ENCODE peak calls at places on chromosomes 11 and 22, in nine cellular contexts. R, G, T, N, Z, Q, W, C and D are unnamed samples.

GRCh38 chr22:22684605-22685561 is 40.5 kb downstream of the GGTLC2 start:
- DNase-seq in G (peak; percentile 45), C (peak; percentile 67), T (no peak), Q (peak; percentile 43), N (no peak), W (peak; percentile 30), Z (peak; percentile 88), R (peak; percentile 29), D (no peak)

GRCh38 chr11:119488256-119488995 is 65.5 kb upstream of the THY1 start:
- DNase-seq in Q (peak; percentile 24), W (no peak), C (peak; percentile 12), R (peak; percentile 5), T (no peak), N (no peak), Z (no peak), G (peak; percentile 24), D (peak; percentile 25)

GRCh38 chr11:120793806-120794479 is 230.0 kb upstream of the TBCEL start:
- DNase-seq in C (no peak), Z (no peak), Q (peak; percentile 17), T (no peak), N (no peak), G (no peak), W (no peak), R (no peak), D (no peak)

GRCh38 chr22:27784099-27784446 is 17.5 kb downstream of the MN1 start:
- DNase-seq in C (no peak), N (no peak), R (no peak), T (no peak), Z (no peak), Q (no peak), W (no peak), G (no peak), D (no peak)

GRCh38 chr11:82996966-82997606 is 74.6 kb downstream of the RAB30 start:
- DNase-seq in G (no peak), N (no peak), W (no peak), C (no peak), T (no peak), Q (no peak), Z (no peak), R (no peak), D (no peak)

GRCh38 chr11:91585035-91585801 is 639.4 kb upstream of the FAT3 start:
- DNase-seq in G (no peak), Z (no peak), N (peak; percentile 2), Q (no peak), W (no peak), T (no peak), R (no peak), C (no peak), D (no peak)

GRCh38 chr11:64869571-64870175 is 8.7 kb downstream of the EHD1 start:
- DNase-seq in C (no peak), Z (no peak), Q (no peak), R (no peak), N (peak; percentile 62), T (no peak), W (no peak), G (no peak), D (no peak)

GRCh38 chr11:80197155-80197554 is 756.3 kb upstream of the TENM4 start:
- DNase-seq in G (no peak), C (no peak), T (no peak), Z (no peak), Q (no peak), R (no peak), W (no peak), N (no peak), D (no peak)

GRCh38 chr11:117443269-117444186 is 115.9 kb downstream of the CEP164 start:
- DNase-seq in Z (peak; percentile 30), G (peak; percentile 47), T (no peak), C (peak; percentile 86), N (peak; percentile 31), W (peak; percentile 25), Q (peak; percentile 69), R (peak; percentile 45), D (peak; percentile 64)

GRCh38 chr11:45777127-45777969 is 27.6 kb upstream of the SLC35C1 start:
- DNase-seq in T (no peak), R (no peak), Q (no peak), N (peak; percentile 58), C (no peak), G (no peak), Z (no peak), W (no peak), D (no peak)

GRCh38 chr11:76801736-76802135 is 18.6 kb downstream of the TSKU start:
- DNase-seq in C (no peak), W (no peak), T (no peak), R (no peak), Z (peak; percentile 59), Q (no peak), N (no peak), G (no peak), D (no peak)

GRCh38 chr11:113507341-113507740 is 32.1 kb upstream of the DRD2 start:
- DNase-seq in N (no peak), Z (no peak), W (no peak), C (no peak), T (no peak), Q (no peak), G (no peak), R (no peak), D (no peak)

DNA sequence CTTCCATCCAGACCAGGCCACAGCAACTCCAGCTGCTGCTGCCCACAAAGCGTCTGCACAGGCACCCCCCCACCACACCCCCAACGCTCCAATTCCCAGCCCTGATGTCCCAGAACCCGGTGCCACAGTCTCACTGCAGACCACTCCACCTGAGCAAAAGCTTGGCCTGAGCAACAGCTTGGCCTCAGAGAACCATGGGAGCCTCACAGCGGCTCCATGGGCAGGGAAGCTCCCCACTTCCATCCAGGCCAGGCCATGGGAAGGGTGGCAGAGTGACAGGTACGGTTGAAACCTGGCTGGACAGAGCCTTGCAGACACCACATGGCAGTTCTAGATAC is 13.2 kb downstream of the PLXNB2 start:
- DNase-seq in Z (no peak), G (no peak), W (no peak), T (no peak), C (no peak), N (no peak), Q (no peak), R (no peak), D (no peak)
- H3K4me1 ChIP-seq in Z (peaks cover 39% of the 10 kb centered on the region), G (peaks cover 88% of the 10 kb centered on the region), W (peaks cover 48% of the 10 kb centered on the region), T (no peaks in the 10 kb centered on the region), C (no peaks in the 10 kb centered on the region), N (peaks cover 47% of the 10 kb centered on the region), Q (no peaks in the 10 kb centered on the region), R (peaks cover 73% of the 10 kb centered on the region), D (no peaks in the 10 kb centered on the region)

GRCh38 chr22:19966908-19967750 is 25.5 kb upstream of the TXNRD2 start:
- DNase-seq in R (no peak), T (no peak), G (no peak), Q (no peak), C (no peak), N (no peak), Z (no peak), W (no peak), D (no peak)

GRCh38 chr22:19967850-19968449 is 26.3 kb upstream of the TXNRD2 start:
- DNase-seq in Z (no peak), T (no peak), W (no peak), R (no peak), C (no peak), Q (no peak), N (no peak), G (no peak), D (no peak)

GRCh38 chr22:19963863-19964642 is 22.4 kb upstream of the TXNRD2 start:
- DNase-seq in T (no peak), C (no peak), N (no peak), W (no peak), Z (no peak), R (no peak), G (no peak), Q (no peak), D (no peak)

GRCh38 chr22:19964701-19965386 is 23.2 kb upstream of the TXNRD2 start:
- DNase-seq in Q (no peak), G (no peak), C (no peak), T (no peak), Z (no peak), R (no peak), N (no peak), W (no peak), D (no peak)

DNA sequence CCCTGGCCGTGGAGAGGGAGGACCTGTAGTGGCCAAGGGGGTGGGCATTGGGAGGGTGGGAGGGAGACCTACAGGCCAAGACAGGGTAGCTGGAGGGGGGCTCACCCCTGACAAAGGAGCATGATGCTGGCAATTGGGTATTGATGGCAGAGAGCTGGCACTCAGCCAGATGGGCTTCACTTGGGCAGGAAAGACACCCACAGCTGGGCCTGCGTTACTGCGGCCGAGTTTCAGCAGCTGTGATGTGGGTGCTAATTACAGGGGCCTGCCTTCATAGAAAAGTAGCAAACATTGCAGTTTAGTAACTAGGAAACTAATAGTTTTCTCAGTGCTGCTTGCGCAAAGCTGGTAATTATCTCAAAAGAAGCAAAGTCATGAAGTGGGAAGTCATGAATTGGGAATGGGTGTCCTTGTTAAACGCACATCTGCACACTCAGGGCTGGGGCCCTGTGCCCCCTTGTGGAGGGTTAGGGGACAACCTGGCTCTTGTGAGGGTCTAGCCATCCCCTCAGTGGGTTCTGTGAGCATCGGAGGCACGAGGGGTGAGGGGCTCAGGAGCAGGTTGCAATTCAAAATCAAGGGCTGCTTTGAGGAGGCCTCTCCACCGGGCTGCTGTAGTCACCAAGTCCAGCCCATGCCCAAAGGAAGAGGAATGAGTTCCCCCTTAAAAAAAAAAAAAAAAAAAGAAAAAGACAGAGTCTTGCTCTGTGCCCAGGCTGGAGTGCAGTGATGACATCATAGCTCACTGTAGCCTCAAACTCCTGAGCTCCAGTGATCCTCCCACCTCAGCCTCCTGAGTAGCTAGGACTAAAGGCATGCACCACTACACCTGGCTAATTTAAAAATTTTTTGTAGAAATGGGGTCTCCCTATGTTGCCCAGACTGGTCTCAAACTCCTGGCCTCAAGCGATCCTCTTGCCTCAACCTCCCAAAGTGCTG is 24.4 kb upstream of the TXNRD2 start:
- DNase-seq in R (no peak), W (no peak), C (peak; percentile 59), T (no peak), G (no peak), Q (no peak), Z (no peak), N (peak; percentile 84), D (no peak)
- H3K27ac ChIP-seq in R (no peak overlapping the region), W (no peak overlapping the region), C (no peak overlapping the region), T (no peak overlapping the region), G (no peak overlapping the region), Q (peak overlapping the region; percentile 3), Z (no peak overlapping the region), N (peak overlapping the region; percentile 65), D (no peak overlapping the region)

DNA sequence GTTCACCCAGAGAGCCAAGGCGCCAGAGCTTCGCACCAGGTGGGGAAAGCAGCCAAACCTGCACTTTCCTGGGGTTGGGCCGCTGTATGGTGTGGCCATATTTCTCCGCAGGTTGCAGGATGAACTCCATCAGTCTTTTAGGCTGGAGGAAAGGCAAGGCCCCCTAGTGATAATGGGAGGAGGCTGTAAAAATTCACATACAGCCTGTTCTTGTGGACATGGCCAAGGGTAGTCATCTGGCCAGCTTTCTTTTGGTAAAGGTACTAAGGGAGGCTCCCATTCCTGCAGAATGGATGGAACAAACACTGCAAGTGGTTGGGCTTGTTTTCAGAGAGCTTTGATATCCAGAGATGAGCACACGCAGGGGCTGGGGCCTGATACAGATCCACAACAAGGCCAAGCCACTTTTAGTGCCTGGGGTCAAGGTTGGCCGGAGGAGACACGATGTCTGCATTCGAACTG is 29.6 kb downstream of the C22orf31 start:
- DNase-seq in T (no peak), R (peak; percentile 30), Q (no peak), N (no peak), G (no peak), Z (no peak), W (no peak), C (no peak), D (no peak)
- H3K4me1 ChIP-seq in T (peaks cover 8% of the 10 kb centered on the region), R (peaks cover 54% of the 10 kb centered on the region), Q (no peaks in the 10 kb centered on the region), N (peaks cover 7% of the 10 kb centered on the region), G (peaks cover 38% of the 10 kb centered on the region), Z (peaks cover 18% of the 10 kb centered on the region), W (peaks cover 66% of the 10 kb centered on the region), C (peaks cover 10% of the 10 kb centered on the region), D (peaks cover 4% of the 10 kb centered on the region)

GRCh38 chr11:9455722-9456121 is 5.1 kb upstream of the ZNF143 start:
- DNase-seq in W (no peak), Z (no peak), Q (no peak), C (no peak), G (no peak), N (no peak), R (no peak), T (no peak), D (no peak)
- H3K27ac ChIP-seq in W (no peak overlapping the region), Z (no peak overlapping the region), Q (no peak overlapping the region), C (no peak overlapping the region), G (no peak overlapping the region), N (no peak overlapping the region), R (no peak overlapping the region), T (no peak overlapping the region), D (no peak overlapping the region)